ENCODE peak calls at places on chromosomes 7 and 10, in seven cellular contexts. One of them, this sample, is unnamed.

GRCh38 chr10:47040681-47041080 is 129.5 kb downstream of the PTPN20 start:
- DNase-seq in NCI-H510A treated with DMSO at 0.1 percent for 48 hours: no peak
- DNase-seq in T-cell: no peak
- DNase-seq in neural crest cell: no peak
- DNase-seq in NCI-H2171: no peak
- DNase-seq in left colon: no peak
- DNase-seq in CD4-positive, CD25-positive, alpha-beta regulatory T cell: no peak
- DNase-seq in this sample: no peak

GRCh38 chr7:1817061-1817712 is 147.1 kb downstream of the ELFN1 start:
- DNase-seq in NCI-H510A treated with DMSO at 0.1 percent for 48 hours: no peak
- DNase-seq in T-cell: no peak
- DNase-seq in neural crest cell: no peak
- DNase-seq in NCI-H2171: no peak
- DNase-seq in left colon: no peak
- DNase-seq in CD4-positive, CD25-positive, alpha-beta regulatory T cell: no peak
- DNase-seq in this sample: no peak

GRCh38 chr10:110681023-110681681 is 37.0 kb downstream of the RBM20 start:
- DNase-seq in NCI-H510A treated with DMSO at 0.1 percent for 48 hours: peak; percentile 80
- DNase-seq in T-cell: no peak
- DNase-seq in neural crest cell: peak; percentile 53
- DNase-seq in NCI-H2171: no peak
- DNase-seq in left colon: peak; percentile 35
- DNase-seq in CD4-positive, CD25-positive, alpha-beta regulatory T cell: no peak
- DNase-seq in this sample: peak; percentile 11

GRCh38 chr10:113554214-113554613 is 1.4 kb downstream of the HABP2 start:
- DNase-seq in NCI-H510A treated with DMSO at 0.1 percent for 48 hours: no peak
- DNase-seq in T-cell: no peak
- DNase-seq in neural crest cell: no peak
- DNase-seq in NCI-H2171: no peak
- DNase-seq in left colon: no peak
- DNase-seq in CD4-positive, CD25-positive, alpha-beta regulatory T cell: no peak
- DNase-seq in this sample: no peak

GRCh38 chr10:112261281-112261822 is 21.8 kb upstream of the TECTB start:
- DNase-seq in NCI-H510A treated with DMSO at 0.1 percent for 48 hours: no peak
- DNase-seq in T-cell: no peak
- DNase-seq in neural crest cell: no peak
- DNase-seq in NCI-H2171: no peak
- DNase-seq in left colon: no peak
- DNase-seq in CD4-positive, CD25-positive, alpha-beta regulatory T cell: no peak
- DNase-seq in this sample: no peak

GRCh38 chr7:99372275-99373085 is 2.0 kb upstream of the ARPC1B start:
- DNase-seq in NCI-H510A treated with DMSO at 0.1 percent for 48 hours: no peak
- DNase-seq in T-cell: no peak
- DNase-seq in neural crest cell: no peak
- DNase-seq in NCI-H2171: no peak
- DNase-seq in left colon: peak; percentile 42
- DNase-seq in CD4-positive, CD25-positive, alpha-beta regulatory T cell: no peak
- DNase-seq in this sample: no peak

GRCh38 chr10:126504051-126504760 is 115.9 kb upstream of the ADAM12 start:
- DNase-seq in NCI-H510A treated with DMSO at 0.1 percent for 48 hours: peak; percentile 47
- DNase-seq in T-cell: no peak
- DNase-seq in neural crest cell: peak; percentile 28
- DNase-seq in NCI-H2171: no peak
- DNase-seq in left colon: peak; percentile 12
- DNase-seq in CD4-positive, CD25-positive, alpha-beta regulatory T cell: peak; percentile 36
- DNase-seq in this sample: no peak

GRCh38 chr10:6583447-6583846 is 3.4 kb upstream of the PRKCQ start:
- DNase-seq in NCI-H510A treated with DMSO at 0.1 percent for 48 hours: no peak
- DNase-seq in T-cell: peak; percentile 52
- DNase-seq in neural crest cell: no peak
- DNase-seq in NCI-H2171: no peak
- DNase-seq in left colon: no peak
- DNase-seq in CD4-positive, CD25-positive, alpha-beta regulatory T cell: peak; percentile 55
- DNase-seq in this sample: peak; percentile 70

GRCh38 chr7:75888464-75889222 is 9.8 kb downstream of the RHBDD2 start:
- DNase-seq in NCI-H510A treated with DMSO at 0.1 percent for 48 hours: no peak
- DNase-seq in T-cell: no peak
- DNase-seq in neural crest cell: no peak
- DNase-seq in NCI-H2171: no peak
- DNase-seq in left colon: no peak
- DNase-seq in CD4-positive, CD25-positive, alpha-beta regulatory T cell: no peak
- DNase-seq in this sample: no peak